ENCODE peak calls at places on chromosome 4, in nine cellular contexts. V, Z, D, T, J, O, L, I and Y are unnamed samples.

GRCh38 chr4:123361195-123361861 is 35.3 kb upstream of the SPRY1 start:
- DNase-seq in Z (peak), L (no peak), I (peak), V (no peak), O (no peak), J (no peak), T (no peak), D (no peak), Y (no peak)

GRCh38 chr4:665381-665750 is 8.7 kb downstream of the ATP5ME start:
- DNase-seq in I (peak), T (no peak), V (peak), Z (no peak), L (no peak), D (peak), J (no peak), O (no peak), Y (no peak)

GRCh38 chr4:52234539-52235174 is 183.6 kb downstream of the SPATA18 start:
- DNase-seq in V (no peak), I (no peak), D (peak), J (peak), L (peak), T (peak), Z (peak), O (peak), Y (no peak)

GRCh38 chr4:185903205-185903604 is 91.2 kb upstream of the SORBS2 start:
- DNase-seq in O (no peak), I (no peak), J (no peak), L (no peak), V (no peak), D (no peak), T (no peak), Z (no peak), Y (no peak)

GRCh38 chr4:133146574-133147198 is 2.4 kb upstream of the PCDH10 start:
- DNase-seq in I (no peak), L (peak), Z (no peak), T (no peak), J (no peak), D (peak), V (peak), O (peak), Y (no peak)

GRCh38 chr4:25021206-25021605 is 9.5 kb downstream of the LGI2 start:
- DNase-seq in D (no peak), J (no peak), Z (no peak), O (no peak), I (no peak), V (no peak), T (no peak), L (peak), Y (no peak)

GRCh38 chr4:187550256-187550950 is 445.2 kb upstream of the ZFP42 start:
- DNase-seq in I (no peak), Z (no peak), J (no peak), T (no peak), V (no peak), D (no peak), O (no peak), L (no peak), Y (no peak)

GRCh38 chr4:99219479-99219878 is 433 bp upstream of the ADH6 start:
- DNase-seq in T (no peak), V (no peak), Z (no peak), O (no peak), I (no peak), L (peak), J (no peak), D (no peak), Y (no peak)

GRCh38 chr4:24078347-24078962 is 188.6 kb upstream of the PPARGC1A start:
- DNase-seq in L (no peak), I (no peak), O (no peak), Z (no peak), D (no peak), V (no peak), T (no peak), J (no peak), Y (no peak)

GRCh38 chr4:53659737-53660136 is 68.5 kb upstream of the LNX1 start:
- DNase-seq in L (no peak), V (no peak), I (no peak), Z (no peak), O (no peak), D (no peak), T (no peak), J (no peak), Y (no peak)

GRCh38 chr4:86972997-86973396 is 38.2 kb downstream of the AFF1 start:
- DNase-seq in Z (peak), L (peak), O (no peak), T (no peak), D (no peak), J (no peak), V (no peak), I (peak), Y (peak)

GRCh38 chr4:14259926-14260325 is 632.4 kb upstream of the BOD1L1 start:
- DNase-seq in V (no peak), J (no peak), I (no peak), L (no peak), O (no peak), D (no peak), T (no peak), Z (no peak), Y (no peak)

GRCh38 chr4:147596976-147597375 is 20.2 kb upstream of the TMEM184C start:
- DNase-seq in T (no peak), Z (peak), D (no peak), J (no peak), I (no peak), L (no peak), V (no peak), O (no peak), Y (no peak)

GRCh38 chr4:164734476-164734875 is 19.5 kb upstream of the SMIM31 start:
- DNase-seq in I (no peak), J (no peak), Z (no peak), O (no peak), T (no peak), D (no peak), L (no peak), V (no peak), Y (no peak)

GRCh38 chr4:55069248-55069647 is 56.1 kb downstream of the KDR start:
- DNase-seq in O (peak), Z (no peak), D (peak), T (no peak), V (no peak), L (no peak), J (no peak), I (no peak), Y (no peak)

GRCh38 chr4:37976991-37977470 is 16.8 kb downstream of the PTTG2 start:
- DNase-seq in I (peak), T (peak), V (peak), O (peak), Z (peak), L (peak), J (peak), D (peak), Y (peak)

GRCh38 chr4:54971474-54971950 is 153.9 kb downstream of the KDR start:
- DNase-seq in L (peak), D (no peak), I (no peak), O (peak), V (no peak), J (peak), Z (peak), T (peak), Y (no peak)

GRCh38 chr4:78565971-78566372 is 14.4 kb downstream of the ANXA3 start:
- DNase-seq in J (peak), D (no peak), L (peak), V (no peak), Z (peak), I (no peak), O (no peak), T (no peak), Y (no peak)

GRCh38 chr4:124708517-124709300 is 3.8 kb downstream of the ANKRD50 start:
- DNase-seq in Z (no peak), I (no peak), T (no peak), V (no peak), O (no peak), D (no peak), L (no peak), J (no peak), Y (no peak)

GRCh38 chr4:154416183-154416543 is 75.4 kb downstream of the DCHS2 start:
- DNase-seq in T (no peak), J (no peak), Z (peak), D (peak), L (peak), O (peak), V (peak), I (peak), Y (no peak)

GRCh38 chr4:42412251-42412650 is 15.0 kb downstream of the SHISA3 start:
- DNase-seq in Z (no peak), J (no peak), D (no peak), O (no peak), L (no peak), I (no peak), V (no peak), T (no peak), Y (no peak)

GRCh38 chr4:3205995-3206394 is 43.0 kb upstream of the MSANTD1 start:
- DNase-seq in I (no peak), V (no peak), T (no peak), D (no peak), L (peak), O (no peak), J (no peak), Z (no peak), Y (no peak)

GRCh38 chr4:15882675-15883086 is 55.9 kb downstream of the FGFBP1 start:
- DNase-seq in I (peak), J (peak), L (peak), D (peak), V (peak), T (peak), O (peak), Z (peak), Y (no peak)

GRCh38 chr4:54228563-54229501 is at the start of gene PDGFRA:
- DNase-seq in Z (peak), V (peak), O (peak), J (no peak), T (peak), D (peak), I (peak), L (no peak), Y (peak)

GRCh38 chr4:622071-622995 is 3.0 kb upstream of the PDE6B start:
- DNase-seq in J (no peak), T (no peak), Z (no peak), D (no peak), I (no peak), O (no peak), L (no peak), V (no peak), Y (no peak)

GRCh38 chr4:130025701-130026100 is 929.7 kb downstream of the C4orf33 start:
- DNase-seq in D (no peak), O (no peak), Z (no peak), T (no peak), J (no peak), V (no peak), I (no peak), L (no peak), Y (no peak)

GRCh38 chr4:22055954-22056353 is 107.4 kb upstream of the KCNIP4 start:
- DNase-seq in V (no peak), T (no peak), D (no peak), I (no peak), Z (no peak), J (no peak), L (no peak), O (no peak), Y (no peak)

GRCh38 chr4:184932343-184932742 is 85.9 kb upstream of the HELT start:
- DNase-seq in V (no peak), D (no peak), O (no peak), J (no peak), T (no peak), Z (no peak), L (no peak), I (no peak), Y (peak)

GRCh38 chr4:128060130-128060619 is 937 bp upstream of the LARP1B start:
- DNase-seq in L (no peak), V (no peak), D (no peak), T (no peak), I (no peak), O (no peak), J (no peak), Z (no peak), Y (no peak)

GRCh38 chr4:38034986-38035882 is 75.0 kb downstream of the PTTG2 start:
- DNase-seq in Z (peak), J (peak), I (no peak), T (peak), D (peak), L (peak), O (peak), V (no peak), Y (no peak)

GRCh38 chr4:157204634-157205244 is 15.8 kb upstream of the GRIA2 start:
- DNase-seq in O (no peak), Z (peak), V (no peak), T (no peak), L (peak), I (peak), D (no peak), J (peak), Y (peak)

GRCh38 chr4:106208481-106209460 is 107.2 kb downstream of the TBCK start:
- DNase-seq in Z (no peak), J (no peak), T (no peak), D (no peak), O (no peak), L (no peak), V (no peak), I (no peak), Y (peak)

GRCh38 chr4:6342530-6343293 is 73.1 kb downstream of the WFS1 start:
- DNase-seq in L (no peak), T (peak), J (no peak), I (no peak), D (peak), V (no peak), O (peak), Z (peak), Y (no peak)

GRCh38 chr4:61064636-61065035 is 135.5 kb upstream of the ADGRL3 start:
- DNase-seq in T (no peak), D (no peak), O (no peak), I (no peak), L (no peak), J (no peak), Z (no peak), V (no peak), Y (no peak)

GRCh38 chr4:21605006-21605405 is 343.6 kb downstream of the KCNIP4 start:
- DNase-seq in I (no peak), T (no peak), L (no peak), Z (no peak), O (no peak), V (no peak), D (no peak), J (no peak), Y (no peak)

GRCh38 chr4:163393471-163393870 is 49.8 kb downstream of the NPY5R start:
- DNase-seq in Z (no peak), O (no peak), L (no peak), J (no peak), I (no peak), D (no peak), T (no peak), V (no peak), Y (no peak)

GRCh38 chr4:53315300-53315699 is 50.6 kb downstream of the SCFD2 start:
- DNase-seq in I (peak), Z (no peak), V (no peak), J (no peak), O (no peak), T (no peak), L (no peak), D (no peak), Y (no peak)

GRCh38 chr4:10105920-10106319 is 10.7 kb downstream of the WDR1 start:
- DNase-seq in V (no peak), O (no peak), T (no peak), Z (no peak), L (no peak), D (no peak), I (no peak), J (no peak), Y (no peak)
- TF ChIP-seq POLR2A in V (no peak), O (no peak), T (no peak), Z (no peak), L (no peak), D (no peak), I (no peak), J (no peak), Y (no peak)

DNA sequence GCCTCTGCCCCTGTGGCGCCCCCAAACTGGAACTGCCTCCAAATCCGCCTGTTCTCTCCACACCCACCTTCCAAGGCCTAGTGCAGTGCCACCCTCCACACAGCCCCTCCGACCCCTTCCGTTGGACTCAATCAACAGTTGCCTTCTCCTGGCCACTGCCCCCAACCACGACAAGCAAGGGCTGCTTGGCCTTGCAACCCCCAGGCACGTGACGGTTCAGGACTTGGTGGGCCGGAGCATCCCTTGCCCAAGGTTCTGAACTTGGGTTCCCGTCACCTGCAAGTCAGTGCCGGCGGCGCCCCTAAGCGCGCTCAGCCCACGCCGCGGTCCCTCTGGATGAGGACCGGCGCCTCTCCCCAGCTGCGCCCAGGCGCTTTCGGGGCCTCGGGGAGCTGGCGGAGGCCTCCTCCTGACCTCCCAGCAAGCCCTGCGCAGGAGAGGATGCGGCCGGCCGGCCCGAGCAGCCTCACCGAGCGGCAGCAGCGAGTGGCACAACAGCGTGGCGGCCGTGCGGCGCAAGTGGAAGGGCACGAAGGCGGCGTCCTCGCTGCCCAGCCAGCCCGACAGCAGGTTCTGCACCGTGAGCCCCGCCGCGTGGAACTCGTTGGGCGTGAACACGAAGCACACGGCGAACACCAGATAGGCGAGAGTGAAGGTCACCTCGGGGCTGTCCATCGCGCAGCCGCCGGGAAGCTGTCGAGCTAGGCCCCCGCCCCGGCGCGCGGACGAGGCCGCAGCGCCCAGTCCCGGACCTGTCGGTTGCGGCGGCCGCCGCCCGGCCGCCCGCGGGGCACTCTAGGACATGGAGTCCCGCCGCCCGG is 750 bp downstream of the TMEM129 start:
- DNase-seq in V (no peak), L (no peak), T (no peak), O (no peak), J (no peak), Z (peak), I (peak), D (peak), Y (no peak)
- TF ChIP-seq POLR2A in V (no peak), L (no peak), T (no peak), O (no peak), J (peak), Z (peak), I (peak), D (peak), Y (no peak)

GRCh38 chr4:19368800-19369199 is 882.9 kb upstream of the SLIT2 start:
- DNase-seq in J (no peak), L (no peak), I (no peak), D (no peak), T (no peak), V (no peak), Z (no peak), O (no peak), Y (no peak)
- TF ChIP-seq POLR2A in J (no peak), L (no peak), I (no peak), D (no peak), T (no peak), V (no peak), Z (no peak), O (no peak), Y (no peak)

GRCh38 chr4:143341186-143341755 is 4.6 kb downstream of the GAB1 start:
- DNase-seq in L (no peak), J (no peak), T (no peak), D (no peak), V (no peak), I (peak), O (no peak), Z (no peak), Y (no peak)

GRCh38 chr4:143337600-143338287 is 1.1 kb downstream of the GAB1 start:
- DNase-seq in V (peak), O (peak), J (no peak), T (peak), L (peak), D (peak), I (peak), Z (peak), Y (peak)

GRCh38 chr4:143336828-143337599 is at the start of gene GAB1:
- DNase-seq in D (peak), O (peak), Z (peak), V (peak), I (peak), T (peak), L (peak), J (peak), Y (peak)

GRCh38 chr4:143338313-143338712 is 1.6 kb downstream of the GAB1 start:
- DNase-seq in I (no peak), L (no peak), T (no peak), D (no peak), O (no peak), J (no peak), Z (no peak), V (no peak), Y (no peak)

DNA sequence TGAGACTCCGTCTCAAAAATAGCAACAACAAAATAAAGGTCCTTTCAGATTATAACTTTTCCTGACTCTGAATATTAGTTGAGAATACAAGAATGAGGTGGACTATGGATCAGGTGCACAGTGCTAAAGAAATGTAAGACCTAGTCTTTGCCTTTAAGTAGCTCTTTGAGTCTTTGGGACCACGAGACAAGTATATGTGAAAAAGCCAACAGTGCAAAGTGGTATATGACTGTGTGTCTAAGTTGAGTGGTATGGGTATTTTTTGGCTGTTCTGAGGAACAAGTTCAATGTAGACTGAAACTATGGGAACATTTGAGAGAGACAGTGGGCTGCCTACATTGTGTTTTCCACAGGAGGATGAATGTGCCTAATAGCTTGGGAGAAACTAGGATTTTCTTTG is 2.8 kb downstream of the GAB1 start:
- DNase-seq in O (no peak), I (no peak), D (no peak), Z (no peak), L (no peak), V (no peak), T (no peak), J (no peak), Y (no peak)
- TF ChIP-seq POLR2A in O (no peak), I (no peak), D (no peak), Z (no peak), L (no peak), V (no peak), T (no peak), J (no peak), Y (no peak)